ENCODE peak calls at places on chromosomes 1 and 21, in eight cellular contexts. Y is endothelial cell of umbilical vein, H is ELF-1, G is BJ, B is fibroblast of the aortic adventitia, U is kidney tubule cell, W is NCI-H2081, R is SJSA1. S is an unnamed sample.

GRCh38 chr1:56258395-56258794 is 321.0 kb downstream of the PLPP3 start:
- DNase-seq in R (no peak), B (no peak), U (no peak), Y (no peak), H (no peak), W (no peak), G (no peak), S (no peak)

GRCh38 chr1:54698346-54698745 is 17.3 kb upstream of the TTC4 start:
- DNase-seq in B (no peak), G (no peak), R (no peak), U (no peak), W (no peak), Y (no peak), H (no peak), S (no peak)

GRCh38 chr1:209544098-209544497 is 39.4 kb upstream of the CAMK1G start:
- DNase-seq in Y (no peak), R (no peak), G (no peak), H (no peak), U (no peak), W (no peak), B (no peak), S (no peak)

GRCh38 chr1:214496126-214496525 is 55.3 kb downstream of the PTPN14 start:
- DNase-seq in R (no peak), Y (no peak), B (no peak), W (no peak), G (no peak), U (peak), H (peak), S (no peak)

GRCh38 chr1:173580658-173581057 is 22.2 kb downstream of the SLC9C2 start:
- DNase-seq in B (no peak), H (no peak), W (no peak), G (no peak), Y (no peak), R (no peak), U (no peak), S (no peak)

GRCh38 chr1:58572691-58573090 is 4.4 kb downstream of the TACSTD2 start:
- DNase-seq in Y (no peak), H (peak), W (no peak), U (peak), R (no peak), G (no peak), B (no peak), S (no peak)

GRCh38 chr21:19340954-19341353 is 937.4 kb upstream of the TMPRSS15 start:
- DNase-seq in R (no peak), Y (no peak), G (no peak), H (no peak), W (no peak), U (no peak), B (no peak), S (no peak)

GRCh38 chr1:154352581-154353459 is 27.5 kb downstream of the ATP8B2 start:
- DNase-seq in B (peak), G (no peak), W (no peak), Y (peak), U (peak), R (peak), H (peak), S (peak)

GRCh38 chr1:63797056-63797726 is 23.4 kb downstream of the ROR1 start:
- DNase-seq in R (no peak), G (no peak), B (no peak), Y (no peak), W (no peak), U (peak), H (no peak), S (no peak)

GRCh38 chr1:52633291-52633754 is 355 bp downstream of the SHISAL2A start:
- DNase-seq in R (no peak), G (no peak), Y (no peak), B (no peak), U (no peak), H (peak), W (no peak), S (no peak)

GRCh38 chr1:182197555-182197954 is 136.0 kb upstream of the ZNF648 start:
- DNase-seq in G (no peak), U (no peak), Y (no peak), R (no peak), B (no peak), W (no peak), H (no peak), S (no peak)

GRCh38 chr1:178939328-178939727 is 68.5 kb upstream of the ANGPTL1 start:
- DNase-seq in G (no peak), U (no peak), W (no peak), R (no peak), B (peak), H (no peak), Y (no peak), S (no peak)

GRCh38 chr1:248816042-248816851 is 9.5 kb downstream of the SH3BP5L start:
- DNase-seq in R (no peak), Y (no peak), U (no peak), B (no peak), G (no peak), H (peak), W (no peak), S (no peak)

GRCh38 chr1:94236630-94237290 is 624 bp downstream of the ARHGAP29 start:
- DNase-seq in G (no peak), Y (no peak), H (peak), R (no peak), U (peak), B (peak), W (peak), S (no peak)

GRCh38 chr1:41618066-41618825 is 133.8 kb upstream of the EDN2 start:
- DNase-seq in U (no peak), G (no peak), B (peak), W (no peak), Y (peak), H (no peak), R (no peak), S (no peak)

GRCh38 chr1:150613061-150613920 is 16.1 kb downstream of the ENSA start:
- DNase-seq in R (peak), G (peak), H (no peak), U (peak), Y (peak), W (peak), B (peak), S (peak)

GRCh38 chr1:219138747-219139146 is 34.9 kb upstream of the LYPLAL1 start:
- DNase-seq in U (peak), R (no peak), B (no peak), Y (no peak), G (no peak), H (no peak), W (no peak), S (no peak)

GRCh38 chr1:9009438-9010366 is 16.5 kb downstream of the SLC2A7 start:
- DNase-seq in H (peak), U (peak), R (no peak), W (no peak), B (peak), Y (peak), G (no peak), S (no peak)

GRCh38 chr21:15037095-15037730 is 27.6 kb downstream of the NRIP1 start:
- DNase-seq in U (no peak), G (no peak), H (no peak), Y (no peak), B (no peak), W (no peak), R (no peak), S (no peak)

GRCh38 chr1:227888404-227889046 is 59.2 kb downstream of the WNT9A start:
- DNase-seq in G (no peak), W (no peak), U (no peak), B (no peak), H (no peak), Y (no peak), R (no peak), S (no peak)

GRCh38 chr1:230104395-230105244 is 37.6 kb downstream of the GALNT2 start:
- DNase-seq in Y (peak), G (peak), B (peak), R (peak), U (peak), W (peak), H (peak), S (peak)

GRCh38 chr1:182674346-182675246 is 9.8 kb downstream of the RGS8 start:
- DNase-seq in H (peak), Y (no peak), R (peak), B (peak), U (no peak), G (no peak), W (no peak), S (no peak)

GRCh38 chr1:227317541-227318002 is 720 bp downstream of the CDC42BPA start:
- DNase-seq in U (peak), G (peak), H (peak), W (peak), B (peak), Y (peak), R (peak), S (peak)

GRCh38 chr1:20100632-20101355 is 18.5 kb downstream of the PLA2G2D start:
- DNase-seq in H (peak), G (no peak), B (peak), U (peak), W (peak), Y (peak), R (peak), S (no peak)

GRCh38 chr1:91764471-91765115 is 121.4 kb downstream of the TGFBR3 start:
- DNase-seq in W (no peak), H (peak), U (no peak), B (no peak), G (no peak), Y (no peak), R (no peak), S (no peak)

GRCh38 chr1:201016211-201016651 is 7.3 kb downstream of the KIF21B start:
- DNase-seq in H (peak), B (no peak), Y (peak), G (no peak), U (no peak), R (no peak), W (peak), S (no peak)

GRCh38 chr1:65469889-65470340 is 49.4 kb downstream of the LEPR start:
- DNase-seq in Y (peak), U (no peak), H (no peak), B (peak), G (no peak), W (no peak), R (peak), S (no peak)

GRCh38 chr1:243597383-243597782 is 252.7 kb downstream of the AKT3 start:
- DNase-seq in Y (no peak), G (no peak), W (no peak), U (peak), H (no peak), B (no peak), R (no peak), S (no peak)

GRCh38 chr21:35953570-35953969 is 106.8 kb downstream of the SETD4 start:
- DNase-seq in U (peak), R (no peak), Y (peak), W (no peak), H (no peak), G (no peak), B (peak), S (no peak)

GRCh38 chr1:101291562-101292035 is 54.8 kb downstream of the S1PR1 start:
- DNase-seq in H (peak), U (peak), Y (peak), B (peak), R (no peak), W (no peak), G (peak), S (no peak)

GRCh38 chr1:159532922-159533321 is 2.9 kb downstream of the OR10J5 start:
- DNase-seq in H (no peak), W (no peak), Y (no peak), B (no peak), U (peak), G (no peak), R (no peak), S (no peak)

GRCh38 chr1:107710005-107710404 is 255.0 kb downstream of the VAV3 start:
- DNase-seq in R (no peak), G (no peak), B (no peak), U (no peak), H (no peak), W (no peak), Y (no peak), S (no peak)

GRCh38 chr21:45994086-45994661 is 12.6 kb downstream of the COL6A1 start:
- DNase-seq in U (no peak), W (no peak), Y (no peak), H (no peak), B (peak), R (no peak), G (no peak), S (no peak)

GRCh38 chr1:44489481-44489880 is 84.4 kb downstream of the RNF220 start:
- DNase-seq in W (no peak), U (peak), B (no peak), Y (no peak), H (no peak), G (no peak), R (no peak), S (no peak)

GRCh38 chr1:117959364-117959763 is 29.8 kb downstream of the WDR3 start:
- DNase-seq in B (peak), R (no peak), H (no peak), G (peak), W (no peak), U (no peak), Y (no peak), S (no peak)

GRCh38 chr1:179305450-179305849 is 11.9 kb downstream of the SOAT1 start:
- DNase-seq in Y (no peak), B (no peak), G (no peak), W (no peak), U (no peak), R (no peak), H (no peak), S (no peak)

S was measured in NCI-H774.